ENCODE peak calls at places on chromosomes 2 and 18, in five cellular contexts. One of them, this sample, is unnamed.

GRCh38 chr18:2907459-2908145 is 60.8 kb downstream of the EMILIN2 start:
- DNase-seq in Caki2: no peak
- DNase-seq in aorta: no peak
- DNase-seq in NCI-H1105 treated with DMSO at 0.1 percent for 48 hours: no peak
- DNase-seq in amniotic epithelial cell: no peak
- DNase-seq in this sample: no peak

GRCh38 chr2:121944072-121944829 is 188.8 kb downstream of the TSN start:
- DNase-seq in Caki2: peak; percentile 4
- DNase-seq in aorta: no peak
- DNase-seq in NCI-H1105 treated with DMSO at 0.1 percent for 48 hours: no peak
- DNase-seq in amniotic epithelial cell: peak; percentile 80
- DNase-seq in this sample: no peak

GRCh38 chr2:181076666-181077065 is 96.3 kb downstream of the UBE2E3 start:
- DNase-seq in Caki2: no peak
- DNase-seq in aorta: no peak
- DNase-seq in NCI-H1105 treated with DMSO at 0.1 percent for 48 hours: no peak
- DNase-seq in amniotic epithelial cell: no peak
- DNase-seq in this sample: no peak

GRCh38 chr2:111030271-111030891 is 90.3 kb upstream of the BCL2L11 start:
- DNase-seq in Caki2: peak; percentile 86
- DNase-seq in aorta: no peak
- DNase-seq in NCI-H1105 treated with DMSO at 0.1 percent for 48 hours: no peak
- DNase-seq in amniotic epithelial cell: no peak
- DNase-seq in this sample: no peak

GRCh38 chr2:77005522-77005921 is 516.7 kb downstream of the LRRTM4 start:
- DNase-seq in Caki2: peak; percentile 81
- DNase-seq in aorta: no peak
- DNase-seq in NCI-H1105 treated with DMSO at 0.1 percent for 48 hours: no peak
- DNase-seq in amniotic epithelial cell: peak; percentile 27
- DNase-seq in this sample: no peak

GRCh38 chr18:22556271-22556990 is 138.7 kb upstream of the CTAGE1 start:
- DNase-seq in Caki2: no peak
- DNase-seq in aorta: peak; percentile 95
- DNase-seq in NCI-H1105 treated with DMSO at 0.1 percent for 48 hours: peak; percentile 29
- DNase-seq in amniotic epithelial cell: no peak
- DNase-seq in this sample: no peak

GRCh38 chr2:134465228-134465627 is 211.4 kb downstream of the MGAT5 start:
- DNase-seq in Caki2: no peak
- DNase-seq in aorta: no peak
- DNase-seq in NCI-H1105 treated with DMSO at 0.1 percent for 48 hours: no peak
- DNase-seq in amniotic epithelial cell: no peak
- DNase-seq in this sample: no peak

GRCh38 chr2:26978061-26978596 is 7.7 kb downstream of the MAPRE3 start:
- DNase-seq in Caki2: peak; percentile 82
- DNase-seq in aorta: no peak
- DNase-seq in NCI-H1105 treated with DMSO at 0.1 percent for 48 hours: peak; percentile 61
- DNase-seq in amniotic epithelial cell: peak; percentile 75
- DNase-seq in this sample: no peak

GRCh38 chr2:145431181-145431951 is 911.4 kb upstream of the ZEB2 start:
- DNase-seq in Caki2: no peak
- DNase-seq in aorta: no peak
- DNase-seq in NCI-H1105 treated with DMSO at 0.1 percent for 48 hours: peak; percentile 100
- DNase-seq in amniotic epithelial cell: no peak
- DNase-seq in this sample: no peak

GRCh38 chr2:113799375-113799774 is 42.9 kb upstream of the SLC35F5 start:
- DNase-seq in Caki2: no peak
- DNase-seq in aorta: no peak
- DNase-seq in NCI-H1105 treated with DMSO at 0.1 percent for 48 hours: no peak
- DNase-seq in amniotic epithelial cell: peak; percentile 18
- DNase-seq in this sample: no peak

GRCh38 chr2:241003047-241003360 is 4.6 kb downstream of the SNED1 start:
- DNase-seq in Caki2: no peak
- DNase-seq in aorta: no peak
- DNase-seq in NCI-H1105 treated with DMSO at 0.1 percent for 48 hours: no peak
- DNase-seq in amniotic epithelial cell: no peak
- DNase-seq in this sample: no peak

GRCh38 chr2:10934979-10935350 is 23.2 kb downstream of the KCNF1 start:
- DNase-seq in Caki2: peak; percentile 59
- DNase-seq in aorta: no peak
- DNase-seq in NCI-H1105 treated with DMSO at 0.1 percent for 48 hours: no peak
- DNase-seq in amniotic epithelial cell: no peak
- DNase-seq in this sample: peak; percentile 36

GRCh38 chr2:45134726-45135125 is 125.5 kb upstream of the SIX2 start:
- DNase-seq in Caki2: no peak
- DNase-seq in aorta: no peak
- DNase-seq in NCI-H1105 treated with DMSO at 0.1 percent for 48 hours: no peak
- DNase-seq in amniotic epithelial cell: no peak
- DNase-seq in this sample: no peak

GRCh38 chr2:67733517-67733916 is 329.3 kb downstream of the C1D start:
- DNase-seq in Caki2: peak; percentile 18
- DNase-seq in aorta: no peak
- DNase-seq in NCI-H1105 treated with DMSO at 0.1 percent for 48 hours: no peak
- DNase-seq in amniotic epithelial cell: peak; percentile 49
- DNase-seq in this sample: no peak

GRCh38 chr2:172113617-172114016 is 10.9 kb upstream of the DLX2 start:
- DNase-seq in Caki2: peak; percentile 33
- DNase-seq in aorta: no peak
- DNase-seq in NCI-H1105 treated with DMSO at 0.1 percent for 48 hours: peak; percentile 35
- DNase-seq in amniotic epithelial cell: peak; percentile 34
- DNase-seq in this sample: peak; percentile 21

GRCh38 chr2:32931945-32932709 is 14.6 kb upstream of the LTBP1 start:
- DNase-seq in Caki2: no peak
- DNase-seq in aorta: no peak
- DNase-seq in NCI-H1105 treated with DMSO at 0.1 percent for 48 hours: no peak
- DNase-seq in amniotic epithelial cell: no peak
- DNase-seq in this sample: no peak

GRCh38 chr2:44938287-44939073 is 3.0 kb upstream of the SIX3 start:
- DNase-seq in Caki2: no peak
- DNase-seq in aorta: peak; percentile 76
- DNase-seq in NCI-H1105 treated with DMSO at 0.1 percent for 48 hours: no peak
- DNase-seq in amniotic epithelial cell: no peak
- DNase-seq in this sample: peak; percentile 78

GRCh38 chr2:189698020-189698887 is 23.8 kb downstream of the ANKAR start:
- DNase-seq in Caki2: peak; percentile 36
- DNase-seq in aorta: no peak
- DNase-seq in NCI-H1105 treated with DMSO at 0.1 percent for 48 hours: peak; percentile 38
- DNase-seq in amniotic epithelial cell: peak; percentile 55
- DNase-seq in this sample: peak; percentile 18

GRCh38 chr2:10978112-10978670 is 66.5 kb downstream of the KCNF1 start:
- DNase-seq in Caki2: no peak
- DNase-seq in aorta: peak; percentile 58
- DNase-seq in NCI-H1105 treated with DMSO at 0.1 percent for 48 hours: no peak
- DNase-seq in amniotic epithelial cell: no peak
- DNase-seq in this sample: no peak

GRCh38 chr2:219109468-219109867 is 48.7 kb upstream of the IHH start:
- DNase-seq in Caki2: no peak
- DNase-seq in aorta: no peak
- DNase-seq in NCI-H1105 treated with DMSO at 0.1 percent for 48 hours: no peak
- DNase-seq in amniotic epithelial cell: no peak
- DNase-seq in this sample: no peak

GRCh38 chr18:75344615-75345014 is 82.9 kb downstream of the SMIM21 start:
- DNase-seq in Caki2: no peak
- DNase-seq in aorta: no peak
- DNase-seq in NCI-H1105 treated with DMSO at 0.1 percent for 48 hours: no peak
- DNase-seq in amniotic epithelial cell: no peak
- DNase-seq in this sample: no peak

This sample was measured in retina.